ENCODE peak calls at places on chromosomes 16 and 17, in eight cellular contexts. One of them, this sample, is unnamed.

GRCh38 chr17:6386041-6386630 is 48.8 kb downstream of the AIPL1 start:
- DNase-seq in NCI-H1092: no peak
- DNase-seq in CD4-positive, alpha-beta T cell: no peak
- DNase-seq in HT-29: no peak
- DNase-seq in Right ventricle myocardium superior: no peak
- DNase-seq in GM06990: no peak
- DNase-seq in iPS-NIHi11: no peak
- DNase-seq in hypothalamus: no peak
- DNase-seq in this sample: no peak

GRCh38 chr16:90044111-90044551 is 24.9 kb upstream of the DBNDD1 start:
- DNase-seq in CD4-positive, alpha-beta T cell: no peak
- DNase-seq in HT-29: peak; percentile 74
- DNase-seq in NCI-H1092: no peak
- DNase-seq in Right ventricle myocardium superior: no peak
- DNase-seq in iPS-NIHi11: no peak
- DNase-seq in hypothalamus: no peak
- DNase-seq in GM06990: no peak
- DNase-seq in this sample: no peak

GRCh38 chr17:56908061-56908542 is 5.7 kb downstream of the TRIM25 start:
- DNase-seq in Right ventricle myocardium superior: peak; percentile 87
- DNase-seq in hypothalamus: no peak
- DNase-seq in CD4-positive, alpha-beta T cell: peak; percentile 14
- DNase-seq in HT-29: no peak
- DNase-seq in NCI-H1092: no peak
- DNase-seq in GM06990: peak; percentile 83
- DNase-seq in iPS-NIHi11: no peak
- DNase-seq in this sample: peak; percentile 87

GRCh38 chr17:12983986-12984932 is 33.6 kb downstream of the ELAC2 start:
- DNase-seq in CD4-positive, alpha-beta T cell: no peak
- DNase-seq in HT-29: no peak
- DNase-seq in Right ventricle myocardium superior: peak; percentile 81
- DNase-seq in GM06990: no peak
- DNase-seq in hypothalamus: no peak
- DNase-seq in NCI-H1092: no peak
- DNase-seq in iPS-NIHi11: no peak
- DNase-seq in this sample: no peak

GRCh38 chr16:49580751-49581303 is 207.2 kb downstream of the C16orf78 start:
- DNase-seq in GM06990: no peak
- DNase-seq in hypothalamus: no peak
- DNase-seq in CD4-positive, alpha-beta T cell: no peak
- DNase-seq in HT-29: no peak
- DNase-seq in Right ventricle myocardium superior: no peak
- DNase-seq in NCI-H1092: no peak
- DNase-seq in iPS-NIHi11: no peak
- DNase-seq in this sample: no peak

GRCh38 chr17:77496831-77497577 is 356.2 kb downstream of the SEC14L1 start:
- DNase-seq in hypothalamus: no peak
- DNase-seq in HT-29: no peak
- DNase-seq in NCI-H1092: no peak
- DNase-seq in iPS-NIHi11: no peak
- DNase-seq in CD4-positive, alpha-beta T cell: no peak
- DNase-seq in GM06990: peak; percentile 6
- DNase-seq in Right ventricle myocardium superior: no peak
- DNase-seq in this sample: no peak

GRCh38 chr17:56581635-56582605 is 11.6 kb upstream of the NOG start:
- DNase-seq in HT-29: no peak
- DNase-seq in hypothalamus: no peak
- DNase-seq in NCI-H1092: no peak
- DNase-seq in CD4-positive, alpha-beta T cell: no peak
- DNase-seq in iPS-NIHi11: no peak
- DNase-seq in Right ventricle myocardium superior: no peak
- DNase-seq in GM06990: no peak
- DNase-seq in this sample: no peak

GRCh38 chr17:29593546-29594440 is 861 bp downstream of the ANKRD13B start:
- DNase-seq in GM06990: no peak
- DNase-seq in HT-29: peak; percentile 45
- DNase-seq in hypothalamus: no peak
- DNase-seq in Right ventricle myocardium superior: no peak
- DNase-seq in iPS-NIHi11: peak; percentile 50
- DNase-seq in CD4-positive, alpha-beta T cell: no peak
- DNase-seq in NCI-H1092: peak; percentile 12
- DNase-seq in this sample: no peak

GRCh38 chr16:10501016-10501607 is 79.3 kb downstream of the EMP2 start:
- DNase-seq in CD4-positive, alpha-beta T cell: no peak
- DNase-seq in iPS-NIHi11: no peak
- DNase-seq in HT-29: no peak
- DNase-seq in GM06990: peak; percentile 29
- DNase-seq in Right ventricle myocardium superior: no peak
- DNase-seq in hypothalamus: no peak
- DNase-seq in NCI-H1092: no peak
- DNase-seq in this sample: peak; percentile 55

GRCh38 chr16:56343661-56344517 is 81.5 kb downstream of the AMFR start:
- DNase-seq in CD4-positive, alpha-beta T cell: no peak
- DNase-seq in GM06990: no peak
- DNase-seq in iPS-NIHi11: no peak
- DNase-seq in hypothalamus: no peak
- DNase-seq in NCI-H1092: no peak
- DNase-seq in HT-29: no peak
- DNase-seq in Right ventricle myocardium superior: peak; percentile 37
- DNase-seq in this sample: no peak

GRCh38 chr16:6496996-6497395 is 835.6 kb upstream of the RBFOX1 start:
- DNase-seq in iPS-NIHi11: no peak
- DNase-seq in GM06990: no peak
- DNase-seq in HT-29: no peak
- DNase-seq in hypothalamus: no peak
- DNase-seq in Right ventricle myocardium superior: no peak
- DNase-seq in NCI-H1092: no peak
- DNase-seq in CD4-positive, alpha-beta T cell: no peak
- DNase-seq in this sample: no peak

GRCh38 chr17:79960788-79961522 is 74.7 kb downstream of the TBC1D16 start:
- DNase-seq in Right ventricle myocardium superior: no peak
- DNase-seq in HT-29: no peak
- DNase-seq in GM06990: no peak
- DNase-seq in NCI-H1092: no peak
- DNase-seq in CD4-positive, alpha-beta T cell: no peak
- DNase-seq in iPS-NIHi11: no peak
- DNase-seq in hypothalamus: no peak
- DNase-seq in this sample: no peak

GRCh38 chr17:61144876-61145564 is 254.6 kb upstream of the TBX2 start:
- DNase-seq in HT-29: no peak
- DNase-seq in NCI-H1092: no peak
- DNase-seq in iPS-NIHi11: no peak
- DNase-seq in hypothalamus: no peak
- DNase-seq in Right ventricle myocardium superior: no peak
- DNase-seq in CD4-positive, alpha-beta T cell: no peak
- DNase-seq in GM06990: no peak
- DNase-seq in this sample: no peak

GRCh38 chr17:55607736-55608341 is 96.6 kb upstream of the SMIM36 start:
- DNase-seq in iPS-NIHi11: no peak
- DNase-seq in hypothalamus: no peak
- DNase-seq in NCI-H1092: peak; percentile 38
- DNase-seq in CD4-positive, alpha-beta T cell: no peak
- DNase-seq in Right ventricle myocardium superior: peak; percentile 70
- DNase-seq in HT-29: peak; percentile 11
- DNase-seq in GM06990: no peak
- DNase-seq in this sample: no peak

GRCh38 chr16:81311762-81312161 is 3.0 kb upstream of the GAN start:
- DNase-seq in GM06990: no peak
- DNase-seq in CD4-positive, alpha-beta T cell: no peak
- DNase-seq in HT-29: no peak
- DNase-seq in hypothalamus: no peak
- DNase-seq in iPS-NIHi11: no peak
- DNase-seq in NCI-H1092: no peak
- DNase-seq in Right ventricle myocardium superior: no peak
- DNase-seq in this sample: no peak

GRCh38 chr17:7330099-7331015 is 1.2 kb upstream of the NEURL4 start:
- DNase-seq in GM06990: peak; percentile 84
- DNase-seq in CD4-positive, alpha-beta T cell: peak; percentile 53
- DNase-seq in iPS-NIHi11: peak; percentile 92
- DNase-seq in Right ventricle myocardium superior: peak; percentile 81
- DNase-seq in hypothalamus: peak; percentile 77
- DNase-seq in NCI-H1092: peak; percentile 67
- DNase-seq in HT-29: no peak
- DNase-seq in this sample: peak; percentile 89

GRCh38 chr16:2511128-2511785 is 2.5 kb upstream of the ATP6V0C start:
- DNase-seq in NCI-H1092: no peak
- DNase-seq in hypothalamus: peak; percentile 70
- DNase-seq in Right ventricle myocardium superior: peak; percentile 80
- DNase-seq in GM06990: no peak
- DNase-seq in CD4-positive, alpha-beta T cell: no peak
- DNase-seq in HT-29: no peak
- DNase-seq in iPS-NIHi11: no peak
- DNase-seq in this sample: no peak

GRCh38 chr17:29758255-29758654 is 135.5 kb upstream of the CORO6 start:
- DNase-seq in Right ventricle myocardium superior: no peak
- DNase-seq in HT-29: no peak
- DNase-seq in hypothalamus: no peak
- DNase-seq in NCI-H1092: no peak
- DNase-seq in iPS-NIHi11: no peak
- DNase-seq in CD4-positive, alpha-beta T cell: no peak
- DNase-seq in GM06990: no peak
- DNase-seq in this sample: peak; percentile 15

GRCh38 chr16:27762441-27762840 is 212.5 kb downstream of the KATNIP start:
- DNase-seq in HT-29: no peak
- DNase-seq in Right ventricle myocardium superior: no peak
- DNase-seq in hypothalamus: no peak
- DNase-seq in NCI-H1092: no peak
- DNase-seq in iPS-NIHi11: no peak
- DNase-seq in CD4-positive, alpha-beta T cell: no peak
- DNase-seq in GM06990: no peak
- DNase-seq in this sample: no peak

GRCh38 chr16:88881675-88882357 is 15.4 kb upstream of the PABPN1L start:
- DNase-seq in CD4-positive, alpha-beta T cell: no peak
- DNase-seq in GM06990: no peak
- DNase-seq in NCI-H1092: no peak
- DNase-seq in hypothalamus: no peak
- DNase-seq in iPS-NIHi11: no peak
- DNase-seq in Right ventricle myocardium superior: no peak
- DNase-seq in HT-29: no peak
- DNase-seq in this sample: no peak

GRCh38 chr16:67170168-67170947 is at the start of gene NOL3:
- DNase-seq in CD4-positive, alpha-beta T cell: no peak
- DNase-seq in iPS-NIHi11: peak; percentile 74
- DNase-seq in NCI-H1092: no peak
- DNase-seq in HT-29: peak; percentile 76
- DNase-seq in hypothalamus: peak; percentile 71
- DNase-seq in GM06990: peak; percentile 73
- DNase-seq in Right ventricle myocardium superior: peak; percentile 93
- DNase-seq in this sample: peak; percentile 77

GRCh38 chr16:16915771-16916170 is 536.8 kb downstream of the NPIPA7 start:
- DNase-seq in CD4-positive, alpha-beta T cell: no peak
- DNase-seq in iPS-NIHi11: no peak
- DNase-seq in GM06990: no peak
- DNase-seq in NCI-H1092: no peak
- DNase-seq in hypothalamus: no peak
- DNase-seq in Right ventricle myocardium superior: no peak
- DNase-seq in HT-29: no peak
- DNase-seq in this sample: no peak

GRCh38 chr17:58487589-58488427 is at the start of gene HSF5:
- DNase-seq in HT-29: no peak
- DNase-seq in GM06990: peak; percentile 56
- DNase-seq in CD4-positive, alpha-beta T cell: peak; percentile 52
- DNase-seq in NCI-H1092: no peak
- DNase-seq in hypothalamus: no peak
- DNase-seq in Right ventricle myocardium superior: peak; percentile 66
- DNase-seq in iPS-NIHi11: peak; percentile 46
- DNase-seq in this sample: peak; percentile 56

GRCh38 chr16:2786061-2786825 is 1.1 kb downstream of the PRSS33 start:
- DNase-seq in NCI-H1092: no peak
- DNase-seq in Right ventricle myocardium superior: peak; percentile 17
- DNase-seq in CD4-positive, alpha-beta T cell: no peak
- DNase-seq in GM06990: no peak
- DNase-seq in HT-29: no peak
- DNase-seq in iPS-NIHi11: no peak
- DNase-seq in hypothalamus: no peak
- DNase-seq in this sample: no peak

GRCh38 chr16:28606291-28607115 is 3.3 kb downstream of the SULT1A1 start:
- DNase-seq in NCI-H1092: no peak
- DNase-seq in Right ventricle myocardium superior: no peak
- DNase-seq in GM06990: no peak
- DNase-seq in CD4-positive, alpha-beta T cell: no peak
- DNase-seq in iPS-NIHi11: no peak
- DNase-seq in hypothalamus: no peak
- DNase-seq in HT-29: no peak
- DNase-seq in this sample: no peak

GRCh38 chr16:19844945-19845641 is 39.6 kb downstream of the GPRC5B start:
- DNase-seq in NCI-H1092: no peak
- DNase-seq in CD4-positive, alpha-beta T cell: no peak
- DNase-seq in Right ventricle myocardium superior: no peak
- DNase-seq in iPS-NIHi11: no peak
- DNase-seq in HT-29: no peak
- DNase-seq in GM06990: no peak
- DNase-seq in hypothalamus: no peak
- DNase-seq in this sample: no peak

GRCh38 chr17:36074365-36074764 is 10.3 kb downstream of the CCL18 start:
- DNase-seq in GM06990: no peak
- DNase-seq in iPS-NIHi11: no peak
- DNase-seq in CD4-positive, alpha-beta T cell: no peak
- DNase-seq in HT-29: no peak
- DNase-seq in NCI-H1092: no peak
- DNase-seq in hypothalamus: no peak
- DNase-seq in Right ventricle myocardium superior: no peak
- DNase-seq in this sample: peak; percentile 70

GRCh38 chr17:28335959-28336871 is 654 bp downstream of the TNFAIP1 start:
- DNase-seq in GM06990: no peak
- DNase-seq in Right ventricle myocardium superior: peak; percentile 70
- DNase-seq in hypothalamus: peak; percentile 34
- DNase-seq in CD4-positive, alpha-beta T cell: no peak
- DNase-seq in iPS-NIHi11: peak; percentile 72
- DNase-seq in NCI-H1092: no peak
- DNase-seq in HT-29: peak; percentile 79
- DNase-seq in this sample: no peak

GRCh38 chr17:12985431-12986285 is 32.2 kb downstream of the ELAC2 start:
- DNase-seq in Right ventricle myocardium superior: no peak
- DNase-seq in hypothalamus: no peak
- DNase-seq in iPS-NIHi11: no peak
- DNase-seq in HT-29: no peak
- DNase-seq in NCI-H1092: no peak
- DNase-seq in GM06990: no peak
- DNase-seq in CD4-positive, alpha-beta T cell: no peak
- DNase-seq in this sample: no peak

GRCh38 chr16:14125030-14125681 is 54.0 kb downstream of the MRTFB start:
- DNase-seq in CD4-positive, alpha-beta T cell: no peak
- DNase-seq in hypothalamus: no peak
- DNase-seq in HT-29: no peak
- DNase-seq in Right ventricle myocardium superior: no peak
- DNase-seq in NCI-H1092: no peak
- DNase-seq in iPS-NIHi11: no peak
- DNase-seq in GM06990: no peak
- DNase-seq in this sample: no peak

This sample was measured in GM12865.